ENCODE peak calls at places on chromosomes 13 and 19, in six cellular contexts. One of them, this sample, is unnamed.

GRCh38 chr13:20435616-20436368 is 89.9 kb downstream of the CRYL1 start:
- DNase-seq in A549: no peak
- DNase-seq in heart left ventricle: no peak
- DNase-seq in OCI-LY7: no peak
- DNase-seq in breast epithelium: no peak
- DNase-seq in CD8-positive, alpha-beta T cell: no peak
- DNase-seq in this sample: no peak

GRCh38 chr19:10388957-10389356 is 8.6 kb upstream of the TYK2 start:
- DNase-seq in A549: peak; percentile 45
- DNase-seq in heart left ventricle: peak; percentile 83
- DNase-seq in OCI-LY7: peak; percentile 79
- DNase-seq in breast epithelium: peak; percentile 79
- DNase-seq in CD8-positive, alpha-beta T cell: peak; percentile 84
- DNase-seq in this sample: peak; percentile 87

GRCh38 chr13:105090244-105090643 is 1445.2 kb downstream of the EFNB2 start:
- DNase-seq in A549: no peak
- DNase-seq in heart left ventricle: no peak
- DNase-seq in OCI-LY7: no peak
- DNase-seq in breast epithelium: no peak
- DNase-seq in CD8-positive, alpha-beta T cell: no peak
- DNase-seq in this sample: no peak

GRCh38 chr19:5787554-5788182 is 3.1 kb upstream of the PRR22 start:
- DNase-seq in A549: no peak
- DNase-seq in heart left ventricle: no peak
- DNase-seq in OCI-LY7: no peak
- DNase-seq in breast epithelium: no peak
- DNase-seq in CD8-positive, alpha-beta T cell: no peak
- DNase-seq in this sample: no peak

GRCh38 chr19:49506575-49507105 is 5.8 kb upstream of the FCGRT start:
- DNase-seq in A549: peak; percentile 80
- DNase-seq in heart left ventricle: no peak
- DNase-seq in OCI-LY7: peak; percentile 78
- DNase-seq in breast epithelium: no peak
- DNase-seq in CD8-positive, alpha-beta T cell: peak; percentile 68
- DNase-seq in this sample: peak; percentile 75

GRCh38 chr19:41697198-41697855 is 9.3 kb upstream of the CEACAM7 start:
- DNase-seq in A549: no peak
- DNase-seq in heart left ventricle: no peak
- DNase-seq in OCI-LY7: no peak
- DNase-seq in breast epithelium: no peak
- DNase-seq in CD8-positive, alpha-beta T cell: no peak
- DNase-seq in this sample: no peak

GRCh38 chr19:33503791-33504444 is 17.7 kb downstream of the PEPD start:
- DNase-seq in A549: no peak
- DNase-seq in heart left ventricle: no peak
- DNase-seq in OCI-LY7: no peak
- DNase-seq in breast epithelium: no peak
- DNase-seq in CD8-positive, alpha-beta T cell: no peak
- DNase-seq in this sample: peak; percentile 20

GRCh38 chr13:93715866-93716265 is 489.3 kb downstream of the GPC6 start:
- DNase-seq in A549: no peak
- DNase-seq in heart left ventricle: no peak
- DNase-seq in OCI-LY7: no peak
- DNase-seq in breast epithelium: no peak
- DNase-seq in CD8-positive, alpha-beta T cell: no peak
- DNase-seq in this sample: no peak

GRCh38 chr13:76928456-76928855 is 19.9 kb upstream of the ACOD1 start:
- DNase-seq in A549: no peak
- DNase-seq in heart left ventricle: no peak
- DNase-seq in OCI-LY7: no peak
- DNase-seq in breast epithelium: no peak
- DNase-seq in CD8-positive, alpha-beta T cell: no peak
- DNase-seq in this sample: no peak

GRCh38 chr13:30739646-30740642 is 4.6 kb downstream of the ALOX5AP start:
- DNase-seq in A549: peak; percentile 12
- DNase-seq in heart left ventricle: no peak
- DNase-seq in OCI-LY7: peak; percentile 5
- DNase-seq in breast epithelium: no peak
- DNase-seq in CD8-positive, alpha-beta T cell: peak; percentile 34
- DNase-seq in this sample: no peak

GRCh38 chr13:111394211-111394922 is 73.9 kb downstream of the TEX29 start:
- DNase-seq in A549: no peak
- DNase-seq in heart left ventricle: no peak
- DNase-seq in OCI-LY7: no peak
- DNase-seq in breast epithelium: no peak
- DNase-seq in CD8-positive, alpha-beta T cell: no peak
- DNase-seq in this sample: no peak

GRCh38 chr19:41940443-41941409 is 12.5 kb upstream of the ERFL start:
- DNase-seq in A549: peak; percentile 77
- DNase-seq in heart left ventricle: no peak
- DNase-seq in OCI-LY7: no peak
- DNase-seq in breast epithelium: no peak
- DNase-seq in CD8-positive, alpha-beta T cell: no peak
- DNase-seq in this sample: no peak

GRCh38 chr19:42051166-42052115 is 18.6 kb downstream of the GRIK5 start:
- DNase-seq in A549: no peak
- DNase-seq in heart left ventricle: no peak
- DNase-seq in OCI-LY7: no peak
- DNase-seq in breast epithelium: no peak
- DNase-seq in CD8-positive, alpha-beta T cell: no peak
- DNase-seq in this sample: no peak

GRCh38 chr19:1531587-1531986 is 7.7 kb downstream of the PLK5 start:
- DNase-seq in A549: no peak
- DNase-seq in heart left ventricle: no peak
- DNase-seq in OCI-LY7: no peak
- DNase-seq in breast epithelium: no peak
- DNase-seq in CD8-positive, alpha-beta T cell: no peak
- DNase-seq in this sample: no peak

GRCh38 chr19:15087182-15087581 is 5.2 kb downstream of the OR1I1 start:
- DNase-seq in A549: no peak
- DNase-seq in heart left ventricle: no peak
- DNase-seq in OCI-LY7: no peak
- DNase-seq in breast epithelium: no peak
- DNase-seq in CD8-positive, alpha-beta T cell: no peak
- DNase-seq in this sample: no peak

GRCh38 chr19:46727036-46727501 is 10.2 kb upstream of the PRKD2 start:
- DNase-seq in A549: no peak
- DNase-seq in heart left ventricle: no peak
- DNase-seq in OCI-LY7: no peak
- DNase-seq in breast epithelium: no peak
- DNase-seq in CD8-positive, alpha-beta T cell: no peak
- DNase-seq in this sample: no peak

GRCh38 chr19:42528354-42529247 is at the start of gene CEACAM1:
- DNase-seq in A549: no peak
- DNase-seq in heart left ventricle: peak; percentile 50
- DNase-seq in OCI-LY7: peak; percentile 68
- DNase-seq in breast epithelium: peak; percentile 72
- DNase-seq in CD8-positive, alpha-beta T cell: peak; percentile 39
- DNase-seq in this sample: peak; percentile 71

GRCh38 chr13:31903072-31903815 is 128.3 kb upstream of the FRY start:
- DNase-seq in A549: no peak
- DNase-seq in heart left ventricle: no peak
- DNase-seq in OCI-LY7: no peak
- DNase-seq in breast epithelium: no peak
- DNase-seq in CD8-positive, alpha-beta T cell: no peak
- DNase-seq in this sample: no peak

GRCh38 chr13:91381371-91381770 is 17.1 kb upstream of the GPC5 start:
- DNase-seq in A549: no peak
- DNase-seq in heart left ventricle: no peak
- DNase-seq in OCI-LY7: peak; percentile 65
- DNase-seq in breast epithelium: no peak
- DNase-seq in CD8-positive, alpha-beta T cell: no peak
- DNase-seq in this sample: no peak

GRCh38 chr19:41351339-41352245 is 2.1 kb downstream of the TGFB1 start:
- DNase-seq in A549: peak; percentile 89
- DNase-seq in heart left ventricle: peak; percentile 80
- DNase-seq in OCI-LY7: peak; percentile 56
- DNase-seq in breast epithelium: no peak
- DNase-seq in CD8-positive, alpha-beta T cell: peak; percentile 74
- DNase-seq in this sample: peak; percentile 85

GRCh38 chr19:38055040-38055439 is 148.0 kb downstream of the SIPA1L3 start:
- DNase-seq in A549: no peak
- DNase-seq in heart left ventricle: no peak
- DNase-seq in OCI-LY7: no peak
- DNase-seq in breast epithelium: no peak
- DNase-seq in CD8-positive, alpha-beta T cell: no peak
- DNase-seq in this sample: no peak

GRCh38 chr13:99385940-99386339 is 78.7 kb upstream of the GPR183 start:
- DNase-seq in A549: no peak
- DNase-seq in heart left ventricle: no peak
- DNase-seq in OCI-LY7: no peak
- DNase-seq in breast epithelium: no peak
- DNase-seq in CD8-positive, alpha-beta T cell: no peak
- DNase-seq in this sample: no peak

GRCh38 chr13:48210178-48210577 is 22.8 kb upstream of the ITM2B start:
- DNase-seq in A549: peak; percentile 8
- DNase-seq in heart left ventricle: no peak
- DNase-seq in OCI-LY7: no peak
- DNase-seq in breast epithelium: no peak
- DNase-seq in CD8-positive, alpha-beta T cell: no peak
- DNase-seq in this sample: no peak

GRCh38 chr19:19661675-19662251 is 1.7 kb downstream of the ATP13A1 start:
- DNase-seq in A549: no peak
- DNase-seq in heart left ventricle: no peak
- DNase-seq in OCI-LY7: peak; percentile 89
- DNase-seq in breast epithelium: no peak
- DNase-seq in CD8-positive, alpha-beta T cell: no peak
- DNase-seq in this sample: peak; percentile 48

GRCh38 chr19:1244693-1245451 is 3.3 kb downstream of the ATP5F1D start:
- DNase-seq in A549: no peak
- DNase-seq in heart left ventricle: peak; percentile 80
- DNase-seq in OCI-LY7: no peak
- DNase-seq in breast epithelium: no peak
- DNase-seq in CD8-positive, alpha-beta T cell: no peak
- DNase-seq in this sample: peak; percentile 89

GRCh38 chr13:59823495-59823894 is 340.2 kb downstream of the DIAPH3 start:
- DNase-seq in A549: no peak
- DNase-seq in heart left ventricle: no peak
- DNase-seq in OCI-LY7: no peak
- DNase-seq in breast epithelium: no peak
- DNase-seq in CD8-positive, alpha-beta T cell: no peak
- DNase-seq in this sample: no peak

GRCh38 chr13:86095351-86095750 is 296.1 kb upstream of the SLITRK6 start:
- DNase-seq in A549: no peak
- DNase-seq in heart left ventricle: no peak
- DNase-seq in OCI-LY7: no peak
- DNase-seq in breast epithelium: no peak
- DNase-seq in CD8-positive, alpha-beta T cell: no peak
- DNase-seq in this sample: no peak

GRCh38 chr19:16069813-16070365 is 6.4 kb upstream of the TPM4 start:
- DNase-seq in A549: no peak
- DNase-seq in heart left ventricle: no peak
- DNase-seq in OCI-LY7: no peak
- DNase-seq in breast epithelium: no peak
- DNase-seq in CD8-positive, alpha-beta T cell: no peak
- DNase-seq in this sample: peak; percentile 40

GRCh38 chr19:51944798-51945552 is 17.7 kb downstream of the ZNF613 start:
- DNase-seq in A549: no peak
- DNase-seq in heart left ventricle: no peak
- DNase-seq in OCI-LY7: no peak
- DNase-seq in breast epithelium: no peak
- DNase-seq in CD8-positive, alpha-beta T cell: no peak
- DNase-seq in this sample: no peak
- H3K9me3 ChIP-seq in A549: peaks cover 97% of the 10 kb centered on the region
- H3K9me3 ChIP-seq in heart left ventricle: peaks cover 99% of the 10 kb centered on the region
- H3K9me3 ChIP-seq in OCI-LY7: peaks cover 28% of the 10 kb centered on the region
- H3K9me3 ChIP-seq in breast epithelium: peaks cover 92% of the 10 kb centered on the region
- H3K9me3 ChIP-seq in CD8-positive, alpha-beta T cell: peaks cover 82% of the 10 kb centered on the region
- H3K9me3 ChIP-seq in this sample: peaks cover 98% of the 10 kb centered on the region

DNA sequence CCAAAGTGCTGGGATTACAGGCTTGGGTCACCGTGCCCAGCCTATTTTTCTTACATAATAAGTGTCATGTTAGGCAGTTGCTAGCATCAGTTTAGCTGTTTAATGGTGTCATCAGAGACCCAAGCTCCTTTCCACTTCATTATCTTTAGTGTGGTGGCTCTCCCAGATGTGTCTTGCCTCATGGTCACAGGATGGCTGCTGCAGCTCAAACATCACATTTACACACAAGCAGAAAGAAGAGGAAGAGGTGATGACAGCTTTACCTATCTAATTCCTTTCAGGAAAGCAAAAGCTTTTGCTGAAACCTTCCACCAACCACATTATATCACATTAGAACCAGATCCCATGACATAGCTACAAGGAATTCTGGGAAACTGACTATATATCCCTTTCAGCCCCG is 617.2 kb downstream of the UQCRFS1 start:
- DNase-seq in A549: no peak
- DNase-seq in heart left ventricle: no peak
- DNase-seq in OCI-LY7: no peak
- DNase-seq in breast epithelium: no peak
- DNase-seq in CD8-positive, alpha-beta T cell: no peak
- DNase-seq in this sample: no peak
- TF ChIP-seq CTCF in A549: no peak
- TF ChIP-seq CTCF in heart left ventricle: no peak
- TF ChIP-seq CTCF in OCI-LY7: no peak
- TF ChIP-seq CTCF in breast epithelium: no peak
- TF ChIP-seq CTCF in CD8-positive, alpha-beta T cell: no peak
- TF ChIP-seq CTCF in this sample: no peak

DNA sequence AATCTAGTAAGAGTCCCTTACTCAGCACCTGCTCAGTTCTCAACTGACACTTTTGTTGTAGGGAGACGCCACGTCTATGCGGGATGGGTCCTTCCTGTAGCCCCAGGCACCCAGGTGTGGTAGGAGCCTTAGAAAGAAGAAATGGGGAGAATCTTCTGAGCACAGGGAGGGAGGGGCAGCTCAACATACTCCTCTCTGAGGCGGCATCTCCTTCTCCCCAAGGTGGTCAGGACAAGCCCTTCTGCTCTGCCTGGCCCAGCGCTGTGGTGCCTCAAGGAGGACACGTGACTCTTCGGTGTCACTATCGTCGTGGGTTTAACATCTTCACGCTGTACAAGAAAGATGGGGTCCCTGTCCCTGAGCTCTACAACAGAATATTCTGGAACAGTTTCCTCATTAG is 1.2 kb downstream of the KIR2DL4 start:
- DNase-seq in A549: no peak
- DNase-seq in heart left ventricle: no peak
- DNase-seq in OCI-LY7: no peak
- DNase-seq in breast epithelium: no peak
- DNase-seq in CD8-positive, alpha-beta T cell: no peak
- DNase-seq in this sample: no peak
- H3K9me3 ChIP-seq in A549: no peaks in the 10 kb centered on the region
- H3K9me3 ChIP-seq in heart left ventricle: peaks cover 3% of the 10 kb centered on the region
- H3K9me3 ChIP-seq in OCI-LY7: no peaks in the 10 kb centered on the region
- H3K9me3 ChIP-seq in breast epithelium: peaks cover 4% of the 10 kb centered on the region
- H3K9me3 ChIP-seq in CD8-positive, alpha-beta T cell: no peaks in the 10 kb centered on the region
- H3K9me3 ChIP-seq in this sample: no peaks in the 10 kb centered on the region

GRCh38 chr19:54188224-54188871 is 1.0 kb downstream of the MBOAT7 start:
- DNase-seq in A549: no peak
- DNase-seq in heart left ventricle: no peak
- DNase-seq in OCI-LY7: no peak
- DNase-seq in breast epithelium: no peak
- DNase-seq in CD8-positive, alpha-beta T cell: peak; percentile 40
- DNase-seq in this sample: peak; percentile 50
- TF ChIP-seq CTCF in A549: no peak
- TF ChIP-seq CTCF in heart left ventricle: no peak
- TF ChIP-seq CTCF in OCI-LY7: no peak
- TF ChIP-seq CTCF in breast epithelium: no peak
- TF ChIP-seq CTCF in CD8-positive, alpha-beta T cell: no peak
- TF ChIP-seq CTCF in this sample: no peak

This sample was measured in lower lobe of right lung.